ENCODE peak calls at places on chromosomes 13 and 19, in ten cellular contexts. U, I, Q, C, T, Z, G, Y, V and W are unnamed samples.

GRCh38 chr19:6260912-6261636 is 18.7 kb downstream of the MLLT1 start:
- DNase-seq in U (no peak), I (no peak), Q (no peak), C (no peak), T (no peak), Z (no peak), G (peak), Y (no peak), V (no peak), W (no peak)

GRCh38 chr13:21684576-21684975 is 13.7 kb downstream of the FGF9 start:
- DNase-seq in U (no peak), I (no peak), Q (no peak), C (no peak), T (no peak), Z (no peak), G (no peak), Y (no peak), V (no peak), W (no peak)

GRCh38 chr19:40811478-40812341 is 12.7 kb downstream of the EGLN2 start:
- DNase-seq in U (no peak), I (no peak), Q (no peak), C (no peak), T (no peak), Z (no peak), G (peak), Y (no peak), V (no peak), W (no peak)

GRCh38 chr13:21676611-21677021 is 5.7 kb downstream of the FGF9 start:
- DNase-seq in U (no peak), I (no peak), Q (no peak), C (no peak), T (no peak), Z (no peak), G (no peak), Y (no peak), V (no peak), W (no peak)

GRCh38 chr19:17515408-17516149 is 4.1 kb downstream of the PGLS start:
- DNase-seq in U (no peak), I (no peak), Q (no peak), C (no peak), T (no peak), Z (no peak), G (no peak), Y (no peak), V (no peak), W (no peak)

GRCh38 chr13:92573467-92574057 is 653.0 kb upstream of the GPC6 start:
- DNase-seq in U (no peak), I (no peak), Q (no peak), C (no peak), T (no peak), Z (no peak), G (no peak), Y (no peak), V (peak), W (no peak)

GRCh38 chr13:77370888-77371287 is 44.0 kb upstream of the MYCBP2 start:
- DNase-seq in U (no peak), I (no peak), Q (no peak), C (no peak), T (no peak), Z (no peak), G (no peak), Y (no peak), V (no peak), W (no peak)

GRCh38 chr13:113915786-113916329 is 52.0 kb upstream of the GAS6 start:
- DNase-seq in U (no peak), I (no peak), Q (no peak), C (no peak), T (no peak), Z (no peak), G (no peak), Y (no peak), V (no peak), W (peak)

GRCh38 chr13:33353646-33354045 is 68.1 kb upstream of the STARD13 start:
- DNase-seq in U (no peak), I (no peak), Q (no peak), C (no peak), T (no peak), Z (no peak), G (no peak), Y (no peak), V (no peak), W (no peak)

GRCh38 chr13:96544965-96545364 is 449.3 kb downstream of the OXGR1 start:
- DNase-seq in U (no peak), I (no peak), Q (no peak), C (no peak), T (no peak), Z (no peak), G (no peak), Y (no peak), V (no peak), W (no peak)

GRCh38 chr19:40592170-40592569 is 9.0 kb upstream of the LTBP4 start:
- DNase-seq in U (no peak), I (no peak), Q (no peak), C (no peak), T (no peak), Z (no peak), G (no peak), Y (peak), V (peak), W (no peak)

GRCh38 chr19:4474504-4475136 is 2.5 kb downstream of the HDGFL2 start:
- DNase-seq in U (no peak), I (peak), Q (no peak), C (no peak), T (no peak), Z (no peak), G (no peak), Y (peak), V (peak), W (no peak)

GRCh38 chr13:23889598-23890224 is 511 bp upstream of the MIPEP start:
- DNase-seq in U (no peak), I (no peak), Q (no peak), C (no peak), T (no peak), Z (no peak), G (no peak), Y (no peak), V (no peak), W (no peak)

GRCh38 chr19:6551607-6552450 is 21.0 kb downstream of the TNFSF9 start:
- DNase-seq in U (peak), I (no peak), Q (no peak), C (peak), T (no peak), Z (no peak), G (peak), Y (no peak), V (peak), W (no peak)

GRCh38 chr13:105579821-105580707 is 955.4 kb downstream of the EFNB2 start:
- DNase-seq in U (no peak), I (no peak), Q (no peak), C (no peak), T (no peak), Z (no peak), G (no peak), Y (no peak), V (no peak), W (no peak)

GRCh38 chr13:77678691-77679090 is 18.8 kb upstream of the SLAIN1 start:
- DNase-seq in U (no peak), I (no peak), Q (no peak), C (no peak), T (no peak), Z (no peak), G (no peak), Y (no peak), V (no peak), W (no peak)

GRCh38 chr13:21670006-21670882 is 629 bp upstream of the FGF9 start:
- DNase-seq in U (peak), I (no peak), Q (no peak), C (peak), T (peak), Z (no peak), G (peak), Y (peak), V (peak), W (peak)

GRCh38 chr19:13621413-13621812 is 115.1 kb upstream of the CACNA1A start:
- DNase-seq in U (no peak), I (no peak), Q (peak), C (no peak), T (no peak), Z (no peak), G (no peak), Y (peak), V (peak), W (no peak)
- TF ChIP-seq CTCF in U (peak), I (peak), Q (peak), C (no peak), T (no peak), Z (no peak), G (no peak), Y (peak), V (no peak), W (no peak)

DNA sequence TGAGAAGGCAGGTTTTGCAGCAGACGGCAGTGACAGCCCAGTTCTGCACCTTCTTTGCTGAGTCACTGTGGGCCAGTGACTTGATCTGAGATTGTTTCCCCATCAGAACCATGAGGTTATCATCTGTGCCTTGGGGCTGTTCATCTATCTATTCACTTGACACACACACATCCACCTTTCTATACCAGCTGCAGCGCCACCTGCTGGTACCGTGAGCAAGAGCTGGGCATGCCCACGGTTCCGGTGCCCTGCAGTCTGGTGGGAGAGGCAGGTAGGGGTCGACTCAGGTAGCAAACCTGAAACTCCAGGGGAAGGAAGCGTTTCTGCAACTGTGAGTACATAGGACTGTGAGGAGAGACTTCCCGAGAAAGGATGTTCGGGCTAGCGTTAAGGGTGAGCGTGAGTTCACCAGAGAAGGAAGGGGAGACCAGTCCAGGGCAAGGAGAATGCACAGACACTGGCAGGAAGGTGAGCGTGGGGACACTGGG is 7.5 kb upstream of the LIN7B start:
- DNase-seq in U (no peak), I (no peak), Q (no peak), C (peak), T (no peak), Z (no peak), G (peak), Y (no peak), V (peak), W (peak)
- TF ChIP-seq CTCF in U (peak), I (peak), Q (peak), C (peak), T (peak), Z (peak), G (peak), Y (peak), V (peak), W (peak)

DNA sequence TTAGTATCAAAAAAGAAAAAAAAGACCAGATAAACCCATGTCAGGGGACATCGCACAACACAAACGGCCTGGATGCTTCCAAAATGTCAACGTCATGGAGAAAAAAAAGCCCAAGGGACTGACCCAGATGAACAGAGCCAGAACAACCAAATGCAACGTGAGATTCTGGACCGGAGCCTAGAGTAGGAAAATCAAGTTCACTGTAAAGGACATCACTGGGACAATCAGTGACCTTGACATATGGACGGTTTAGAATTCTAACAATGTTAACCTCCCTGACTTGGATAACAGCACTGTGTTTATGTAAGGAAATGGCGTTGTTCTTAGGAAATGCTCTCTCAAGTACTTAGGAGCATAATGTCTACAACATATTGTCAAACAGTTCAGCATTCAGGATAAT is 15.1 kb upstream of the EMP3 start:
- DNase-seq in U (no peak), I (no peak), Q (no peak), C (no peak), T (no peak), Z (no peak), G (no peak), Y (no peak), V (peak), W (no peak)
- TF ChIP-seq CTCF in U (no peak), I (no peak), Q (no peak), C (no peak), T (no peak), Z (no peak), G (no peak), Y (no peak), V (no peak), W (no peak)

DNA sequence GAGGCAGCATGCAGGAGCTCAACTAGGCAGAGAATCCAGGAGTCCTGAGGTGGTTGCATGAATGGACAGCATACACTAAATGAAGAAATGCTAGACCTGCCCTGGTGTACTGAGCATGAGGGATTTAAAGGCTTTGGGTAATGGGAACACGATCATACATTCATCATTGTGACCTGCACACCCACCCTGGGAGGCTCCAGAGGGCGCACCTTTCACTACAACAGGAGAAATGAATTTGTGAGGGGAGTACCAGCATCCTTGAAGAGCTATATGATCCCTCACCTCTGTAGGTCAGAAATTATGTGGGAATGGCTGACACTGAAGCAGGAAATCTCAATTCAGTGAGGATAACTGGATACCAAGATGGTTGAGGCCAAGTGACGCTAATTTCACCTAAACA is 8.9 kb downstream of the KLK2 start:
- DNase-seq in U (no peak), I (no peak), Q (no peak), C (no peak), T (no peak), Z (no peak), G (no peak), Y (no peak), V (no peak), W (no peak)
- TF ChIP-seq CTCF in U (peak), I (no peak), Q (peak), C (no peak), T (no peak), Z (no peak), G (no peak), Y (no peak), V (no peak), W (no peak)

DNA sequence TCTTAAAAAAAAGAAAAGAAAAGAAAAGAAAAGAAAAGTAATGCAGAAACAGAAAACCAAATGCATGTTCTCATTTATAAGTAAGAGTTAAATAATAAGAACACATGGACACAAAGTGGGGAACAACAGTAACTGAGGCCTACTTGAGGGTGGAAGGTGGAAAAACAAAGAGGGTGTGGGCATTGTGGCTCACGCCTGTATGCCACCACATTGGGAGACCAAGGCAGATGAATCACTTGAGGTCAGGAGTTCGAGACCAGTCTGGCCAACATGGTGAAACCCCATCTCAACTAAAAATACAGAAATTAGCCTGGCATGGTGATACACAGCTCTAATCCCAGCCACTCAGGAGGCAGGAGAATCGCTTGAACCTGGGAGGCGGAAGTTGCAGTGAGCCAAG is 8.1 kb downstream of the ZNF708 start:
- DNase-seq in U (no peak), I (no peak), Q (no peak), C (no peak), T (no peak), Z (no peak), G (no peak), Y (no peak), V (no peak), W (no peak)
- TF ChIP-seq CTCF in U (no peak), I (no peak), Q (no peak), C (no peak), T (no peak), Z (no peak), G (no peak), Y (no peak), V (no peak), W (no peak)

GRCh38 chr19:14027856-14028450 is at the start of gene RLN3:
- DNase-seq in U (no peak), I (no peak), Q (no peak), C (no peak), T (no peak), Z (no peak), G (no peak), Y (no peak), V (no peak), W (no peak)

GRCh38 chr19:14022469-14022868 is 5.5 kb upstream of the RLN3 start:
- DNase-seq in U (no peak), I (no peak), Q (no peak), C (no peak), T (no peak), Z (no peak), G (peak), Y (no peak), V (peak), W (no peak)

GRCh38 chr19:14021474-14021873 is 6.5 kb upstream of the RLN3 start:
- DNase-seq in U (no peak), I (no peak), Q (no peak), C (no peak), T (no peak), Z (no peak), G (peak), Y (no peak), V (no peak), W (no peak)

GRCh38 chr19:14019100-14019499 is 8.8 kb upstream of the RLN3 start:
- DNase-seq in U (no peak), I (no peak), Q (no peak), C (no peak), T (no peak), Z (no peak), G (no peak), Y (no peak), V (no peak), W (no peak)

GRCh38 chr19:14023404-14024235 is 4.3 kb upstream of the RLN3 start:
- DNase-seq in U (no peak), I (no peak), Q (no peak), C (no peak), T (no peak), Z (no peak), G (peak), Y (peak), V (peak), W (no peak)
- TF ChIP-seq CTCF in U (peak), I (no peak), Q (peak), C (peak), T (peak), Z (peak), G (peak), Y (peak), V (peak), W (peak)

DNA sequence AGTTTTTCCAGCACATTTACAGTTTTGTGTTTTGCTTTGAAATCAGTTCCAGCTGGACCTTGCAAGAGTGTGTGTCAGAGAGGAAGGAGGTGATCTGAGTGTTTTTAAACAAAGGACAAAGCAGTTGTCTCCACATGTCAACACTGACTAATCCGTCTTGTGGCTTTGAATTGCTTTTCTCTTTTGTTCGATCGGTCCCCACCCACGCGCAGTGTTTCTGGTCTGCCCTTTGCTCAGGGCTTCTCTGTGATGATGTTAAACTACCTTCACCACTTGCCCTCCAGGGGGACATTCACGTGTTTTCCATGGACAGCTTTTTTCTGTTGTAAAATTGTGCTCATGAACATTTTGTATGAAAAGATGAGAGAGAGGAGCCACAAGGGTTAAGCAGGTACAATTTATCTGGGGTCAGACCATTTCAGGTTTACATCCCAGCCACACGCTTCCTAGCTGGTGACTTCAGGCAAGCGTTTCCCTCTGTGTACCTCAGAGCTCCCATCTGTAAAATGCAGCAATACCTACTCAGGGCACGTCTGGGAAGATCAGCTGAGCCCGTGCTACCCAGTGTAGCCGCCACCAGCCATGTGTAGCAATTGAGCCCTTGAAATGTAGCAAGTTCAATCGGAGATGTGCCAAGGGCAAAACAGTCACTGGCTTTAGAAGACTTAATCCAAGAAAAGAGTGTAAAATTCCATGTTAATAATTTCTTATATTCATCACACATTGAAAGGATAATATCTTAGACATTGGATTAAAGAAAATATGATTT is 13.5 kb upstream of the PLA2G4C start:
- DNase-seq in U (no peak), I (no peak), Q (peak), C (no peak), T (no peak), Z (no peak), G (no peak), Y (peak), V (peak), W (no peak)
- TF ChIP-seq CTCF in U (no peak), I (no peak), Q (peak), C (no peak), T (no peak), Z (no peak), G (no peak), Y (peak), V (peak), W (no peak)

GRCh38 chr19:55640577-55641375 is at the start of gene ZNF580:
- DNase-seq in U (peak), I (peak), Q (no peak), C (peak), T (no peak), Z (no peak), G (peak), Y (peak), V (peak), W (peak)

GRCh38 chr19:55641376-55642152 is 762 bp downstream of the ZNF580 start:
- DNase-seq in U (no peak), I (no peak), Q (no peak), C (no peak), T (peak), Z (no peak), G (no peak), Y (no peak), V (peak), W (no peak)

GRCh38 chr19:55638864-55639359 is 1.9 kb upstream of the ZNF580 start:
- DNase-seq in U (no peak), I (no peak), Q (no peak), C (peak), T (no peak), Z (no peak), G (peak), Y (no peak), V (peak), W (no peak)

GRCh38 chr19:55642153-55643002 is 1.1 kb upstream of the ZNF581 start:
- DNase-seq in U (peak), I (no peak), Q (no peak), C (peak), T (no peak), Z (no peak), G (no peak), Y (no peak), V (peak), W (no peak)

GRCh38 chr19:55640043-55640576 is 692 bp upstream of the ZNF580 start:
- DNase-seq in U (peak), I (no peak), Q (no peak), C (peak), T (peak), Z (no peak), G (peak), Y (peak), V (peak), W (no peak)
- TF ChIP-seq CTCF in U (peak), I (peak), Q (peak), C (peak), T (peak), Z (peak), G (peak), Y (peak), V (peak), W (no peak)